ENCODE peak calls at places on chromosome 2, in nine cellular contexts. Q is KG1, P is left lobe of liver, J is foreskin fibroblast, D is T-helper 2 cell, H is ovary, N is EL, L is mucosa of gallbladder, V is hepatocyte. U is an unnamed sample.

GRCh38 chr2:145598434-145598833 is 1078.5 kb upstream of the ZEB2 start:
- DNase-seq in N (peak; percentile 45), J (peak; percentile 67), L (no peak), Q (no peak), V (no peak), P (no peak), H (no peak), D (no peak), U (no peak)

GRCh38 chr2:72824224-72824842 is 1.5 kb downstream of the EXOC6B start:
- DNase-seq in H (no peak), V (peak; percentile 35), Q (no peak), L (no peak), P (no peak), J (peak; percentile 83), N (peak; percentile 76), D (no peak), U (no peak)

GRCh38 chr2:30862054-30862651 is 54.9 kb upstream of the CAPN13 start:
- DNase-seq in L (peak; percentile 63), D (peak; percentile 35), N (peak; percentile 70), Q (peak; percentile 10), J (peak; percentile 90), P (peak; percentile 58), H (no peak), V (peak; percentile 87), U (no peak)

GRCh38 chr2:192195548-192196418 is 1.1 kb upstream of the TMEFF2 start:
- DNase-seq in N (peak; percentile 52), J (peak; percentile 66), V (peak; percentile 14), H (peak; percentile 11), P (no peak), Q (no peak), L (no peak), D (no peak), U (peak; percentile 83)

GRCh38 chr2:80968450-80968849 is 663.9 kb upstream of the LRRTM1 start:
- DNase-seq in D (no peak), N (no peak), J (no peak), P (no peak), L (no peak), H (no peak), V (no peak), Q (no peak), U (no peak)

GRCh38 chr2:138447889-138448570 is 53.5 kb upstream of the SPOPL start:
- DNase-seq in H (no peak), Q (no peak), D (no peak), V (no peak), N (no peak), P (no peak), L (no peak), J (no peak), U (no peak)

GRCh38 chr2:158967731-158968395 is 577 bp upstream of the TANC1 start:
- DNase-seq in L (peak; percentile 29), Q (peak; percentile 66), N (peak; percentile 79), D (no peak), H (peak; percentile 60), P (peak; percentile 46), V (peak; percentile 64), J (peak; percentile 86), U (peak; percentile 86)

GRCh38 chr2:219282943-219283581 is 3.9 kb downstream of the DNAJB2 start:
- DNase-seq in L (no peak), P (no peak), H (no peak), N (no peak), J (no peak), Q (no peak), D (no peak), V (no peak), U (no peak)

GRCh38 chr2:239690651-239691631 is 290.1 kb upstream of the HDAC4 start:
- DNase-seq in H (no peak), P (peak; percentile 52), V (no peak), Q (no peak), D (no peak), N (no peak), J (no peak), L (peak; percentile 51), U (peak; percentile 85)

U was measured in osteocyte.